ENCODE peak calls at places on chromosomes 16 and 17, in ten cellular contexts. D, N, J, B, H, X, Z, Y, A and M are unnamed samples.

GRCh38 chr16:82055728-82056549 is 20.9 kb downstream of the HSD17B2 start:
- DNase-seq in D (peak; percentile 50), N (no peak), J (no peak), B (no peak), H (no peak), X (no peak), Z (no peak), Y (no peak), A (no peak), M (no peak)

GRCh38 chr16:65315004-65315398 is 193.1 kb upstream of the CDH11 start:
- DNase-seq in D (no peak), N (no peak), J (peak; percentile 34), B (peak; percentile 75), H (no peak), X (no peak), Z (no peak), Y (no peak), A (no peak), M (no peak)

GRCh38 chr16:20906871-20907255 is 6.3 kb downstream of the LYRM1 start:
- DNase-seq in D (no peak), N (no peak), J (no peak), B (no peak), H (no peak), X (no peak), Z (peak; percentile 27), Y (no peak), A (no peak), M (no peak)

GRCh38 chr16:24309222-24309905 is 53.2 kb downstream of the CACNG3 start:
- DNase-seq in D (no peak), N (no peak), J (peak; percentile 73), B (no peak), H (no peak), X (no peak), Z (peak; percentile 35), Y (no peak), A (no peak), M (no peak)

GRCh38 chr16:3214904-3215600 is 19.9 kb downstream of the ZNF200 start:
- DNase-seq in D (no peak), N (no peak), J (no peak), B (no peak), H (no peak), X (peak; percentile 50), Z (peak; percentile 10), Y (peak; percentile 83), A (no peak), M (no peak)

GRCh38 chr17:75835315-75835987 is 8.8 kb downstream of the UNC13D start:
- DNase-seq in D (no peak), N (no peak), J (no peak), B (no peak), H (no peak), X (no peak), Z (no peak), Y (no peak), A (peak; percentile 71), M (no peak)

GRCh38 chr16:66204761-66205160 is 161.7 kb upstream of the CDH5 start:
- DNase-seq in D (no peak), N (peak; percentile 12), J (no peak), B (no peak), H (no peak), X (no peak), Z (no peak), Y (no peak), A (no peak), M (no peak)

GRCh38 chr17:9802294-9802693 is 10.9 kb upstream of the DHRS7C start:
- DNase-seq in D (no peak), N (no peak), J (no peak), B (peak; percentile 25), H (no peak), X (no peak), Z (no peak), Y (no peak), A (no peak), M (no peak)

GRCh38 chr17:50944054-50944901 is 78.1 kb upstream of the TOB1 start:
- DNase-seq in D (peak; percentile 88), N (peak; percentile 96), J (peak; percentile 90), B (peak; percentile 86), H (peak; percentile 70), X (peak; percentile 93), Z (peak; percentile 39), Y (peak; percentile 77), A (peak; percentile 74), M (peak; percentile 81)